ENCODE peak calls at places on chromosomes 7 and 10, in five cellular contexts. W is IMR-90, M is H1, R is trophoblast cell, C is neuronal stem cell. A is an unnamed sample.

GRCh38 chr10:124875596-124875995 is 66.3 kb upstream of the ZRANB1 start:
- DNase-seq in W (peak; percentile 46), M (no peak), R (no peak), C (no peak), A (peak; percentile 56)

GRCh38 chr10:132701099-132701845 is 84.7 kb downstream of the NKX6-2 start:
- DNase-seq in W (no peak), M (no peak), R (no peak), C (no peak), A (no peak)

GRCh38 chr10:42769653-42770052 is 12.9 kb upstream of the BMS1 start:
- DNase-seq in W (no peak), M (no peak), R (peak; percentile 55), C (no peak), A (no peak)

GRCh38 chr7:111362660-111363059 is 199.6 kb downstream of the IMMP2L start:
- DNase-seq in W (peak; percentile 78), M (no peak), R (no peak), C (peak; percentile 12), A (peak; percentile 11)

GRCh38 chr10:17209931-17210330 is 8.5 kb upstream of the TRDMT1 start:
- DNase-seq in W (peak; percentile 33), M (no peak), R (no peak), C (no peak), A (no peak)

GRCh38 chr10:71302874-71303568 is 16.0 kb upstream of the SLC29A3 start:
- DNase-seq in W (peak; percentile 61), M (no peak), R (no peak), C (peak; percentile 32), A (peak; percentile 74)

GRCh38 chr7:37476881-37477280 is 28.2 kb upstream of the ELMO1 start:
- DNase-seq in W (no peak), M (no peak), R (no peak), C (no peak), A (no peak)

GRCh38 chr10:94640562-94640961 is 43.0 kb upstream of the CYP2C18 start:
- DNase-seq in W (no peak), M (no peak), R (no peak), C (no peak), A (no peak)

GRCh38 chr10:67098460-67098859 is 172.6 kb downstream of the LRRTM3 start:
- DNase-seq in W (no peak), M (no peak), R (no peak), C (peak; percentile 49), A (peak; percentile 14)

GRCh38 chr7:87534072-87534471 is 58.6 kb upstream of the ABCB4 start:
- DNase-seq in W (no peak), M (no peak), R (peak; percentile 80), C (no peak), A (no peak)

GRCh38 chr10:36026656-36027390 is 384.7 kb upstream of the FZD8 start:
- DNase-seq in W (no peak), M (no peak), R (peak; percentile 44), C (no peak), A (peak; percentile 52)

GRCh38 chr7:155706376-155706775 is 61.9 kb downstream of the RBM33 start:
- DNase-seq in W (no peak), M (no peak), R (no peak), C (no peak), A (no peak)

GRCh38 chr7:108455524-108455832 is 758 bp downstream of the NRCAM start:
- DNase-seq in W (no peak), M (no peak), R (no peak), C (no peak), A (no peak)

GRCh38 chr10:36096571-36096970 is 454.5 kb upstream of the FZD8 start:
- DNase-seq in W (peak; percentile 63), M (no peak), R (no peak), C (no peak), A (no peak)

GRCh38 chr10:121240011-121240410 is 358.2 kb downstream of the FGFR2 start:
- DNase-seq in W (no peak), M (no peak), R (no peak), C (no peak), A (no peak)

GRCh38 chr7:80950550-80950967 is 31.7 kb upstream of the SEMA3C start:
- DNase-seq in W (no peak), M (no peak), R (no peak), C (no peak), A (no peak)

GRCh38 chr10:70657036-70657435 is 15.3 kb upstream of the ADAMTS14 start:
- DNase-seq in W (peak; percentile 19), M (no peak), R (no peak), C (no peak), A (no peak)

GRCh38 chr10:93893646-93894515 is at the start of gene SLC35G1:
- DNase-seq in W (peak; percentile 54), M (peak; percentile 49), R (peak; percentile 65), C (peak; percentile 79), A (peak; percentile 81)

GRCh38 chr7:17144313-17144712 is 154.1 kb upstream of the AHR start:
- DNase-seq in W (peak; percentile 46), M (no peak), R (no peak), C (no peak), A (no peak)

GRCh38 chr10:48670978-48671913 is 13.4 kb upstream of the WDFY4 start:
- DNase-seq in W (no peak), M (no peak), R (no peak), C (peak; percentile 32), A (peak; percentile 81)

GRCh38 chr10:48671914-48672595 is 12.6 kb upstream of the WDFY4 start:
- DNase-seq in W (no peak), M (no peak), R (no peak), C (no peak), A (peak; percentile 23)

GRCh38 chr10:48672596-48673255 is 11.9 kb upstream of the WDFY4 start:
- DNase-seq in W (no peak), M (no peak), R (no peak), C (no peak), A (no peak)

GRCh38 chr10:48667960-48668541 is 16.6 kb upstream of the WDFY4 start:
- DNase-seq in W (no peak), M (no peak), R (peak; percentile 88), C (no peak), A (no peak)
- H3K9ac ChIP-seq in W (no peak overlapping the region), M (no peak overlapping the region), R (no peak overlapping the region), C (no peak overlapping the region), A (no peak overlapping the region)

GRCh38 chr7:104206841-104207240 is 972 bp downstream of the ORC5 start:
- DNase-seq in W (no peak), M (no peak), R (no peak), C (no peak), A (no peak)

GRCh38 chr7:104207348-104207730 is 474 bp downstream of the ORC5 start:
- DNase-seq in W (peak; percentile 12), M (no peak), R (no peak), C (no peak), A (peak; percentile 32)

GRCh38 chr7:104209063-104209462 is 1.2 kb upstream of the ORC5 start:
- DNase-seq in W (no peak), M (no peak), R (no peak), C (no peak), A (no peak)

GRCh38 chr7:104207731-104208420 is at the start of gene ORC5:
- DNase-seq in W (peak; percentile 80), M (peak; percentile 27), R (peak; percentile 87), C (peak; percentile 61), A (peak; percentile 84)

GRCh38 chr7:104208421-104208780 is 588 bp upstream of the ORC5 start:
- DNase-seq in W (no peak), M (no peak), R (no peak), C (no peak), A (no peak)
- H2BK120ac ChIP-seq in W (no peak overlapping the region), M (no peak overlapping the region), R (no peak overlapping the region), C (no peak overlapping the region), A (no peak overlapping the region)

GRCh38 chr10:62433181-62433692 is 59.1 kb downstream of the ZNF365 start:
- DNase-seq in W (peak; percentile 97), M (no peak), R (peak; percentile 35), C (no peak), A (peak; percentile 36)
- H3K9ac ChIP-seq in W (no peak overlapping the region), M (no peak overlapping the region), R (no peak overlapping the region), C (no peak overlapping the region), A (no peak overlapping the region)

GRCh38 chr7:12687213-12688171 is at the start of gene ARL4A:
- DNase-seq in W (peak; percentile 98), M (peak; percentile 94), R (peak; percentile 99), C (peak; percentile 96), A (peak; percentile 98)
- H2BK120ac ChIP-seq in W (peak within 1 kb of the TSS; percentile 73), M (no peak within 1 kb of the TSS), R (peak within 1 kb of the TSS; percentile 77), C (no peak within 1 kb of the TSS), A (no peak within 1 kb of the TSS)

GRCh38 chr7:71612892-71613291 is 480.9 kb downstream of the GALNT17 start:
- DNase-seq in W (no peak), M (no peak), R (no peak), C (no peak), A (peak; percentile 42)
- H3K9ac ChIP-seq in W (no peak overlapping the region), M (no peak overlapping the region), R (no peak overlapping the region), C (no peak overlapping the region), A (peak overlapping the region; percentile 5)

GRCh38 chr7:30799206-30799975 is 28.2 kb downstream of the MINDY4 start:
- DNase-seq in W (peak; percentile 93), M (no peak), R (no peak), C (no peak), A (peak; percentile 60)

GRCh38 chr7:30796105-30796869 is 25.1 kb downstream of the MINDY4 start:
- DNase-seq in W (peak; percentile 85), M (no peak), R (no peak), C (no peak), A (no peak)

GRCh38 chr7:30797294-30798040 is 26.2 kb downstream of the MINDY4 start:
- DNase-seq in W (no peak), M (no peak), R (no peak), C (no peak), A (no peak)

GRCh38 chr7:30791126-30791525 is 19.9 kb downstream of the MINDY4 start:
- DNase-seq in W (no peak), M (no peak), R (no peak), C (no peak), A (peak; percentile 36)

GRCh38 chr7:30795161-30795943 is 24.1 kb downstream of the MINDY4 start:
- DNase-seq in W (no peak), M (no peak), R (peak; percentile 33), C (no peak), A (peak; percentile 69)
- H2BK120ac ChIP-seq in W (peak overlapping the region; percentile 95), M (no peak overlapping the region), R (peak overlapping the region; percentile 62), C (no peak overlapping the region), A (no peak overlapping the region)

GRCh38 chr7:123643495-123644428 is 11.9 kb upstream of the LMOD2 start:
- DNase-seq in W (peak; percentile 70), M (peak; percentile 33), R (peak; percentile 2), C (peak; percentile 61), A (peak; percentile 86)
- H3K9ac ChIP-seq in W (peak overlapping the region; percentile 22), M (no peak overlapping the region), R (no peak overlapping the region), C (no peak overlapping the region), A (peak overlapping the region; percentile 4)

GRCh38 chr7:31633454-31633853 is 53.6 kb upstream of the PPP1R17 start:
- DNase-seq in W (no peak), M (no peak), R (no peak), C (no peak), A (no peak)
- H2BK120ac ChIP-seq in W (no peak overlapping the region), M (no peak overlapping the region), R (no peak overlapping the region), C (no peak overlapping the region), A (no peak overlapping the region)